ENCODE peak calls at places on chromosomes 3 and 15, in six cellular contexts. One of them, this sample, is unnamed.

GRCh38 chr3:5047764-5048163 is 68.5 kb downstream of the BHLHE40 start:
- DNase-seq in RWPE1: no peak
- DNase-seq in stimulated activated CD4-positive, alpha-beta T cell treated with anti-CD3 and anti-CD28 coated beads, TNF-alpha, amount 100 ng/mL, for 48 hours: no peak
- DNase-seq in adipocyte: no peak
- DNase-seq in body of pancreas: no peak
- DNase-seq in HT1080: no peak
- DNase-seq in this sample: no peak

GRCh38 chr15:75455982-75456531 is 4.6 kb upstream of the SIN3A start:
- DNase-seq in adipocyte: peak
- DNase-seq in RWPE1: no peak
- DNase-seq in HT1080: peak
- DNase-seq in stimulated activated CD4-positive, alpha-beta T cell treated with anti-CD3 and anti-CD28 coated beads, TNF-alpha, amount 100 ng/mL, for 48 hours: no peak
- DNase-seq in body of pancreas: no peak
- DNase-seq in this sample: peak

GRCh38 chr3:12294885-12295580 is 6.2 kb downstream of the PPARG start:
- DNase-seq in body of pancreas: no peak
- DNase-seq in stimulated activated CD4-positive, alpha-beta T cell treated with anti-CD3 and anti-CD28 coated beads, TNF-alpha, amount 100 ng/mL, for 48 hours: no peak
- DNase-seq in adipocyte: peak
- DNase-seq in HT1080: peak
- DNase-seq in RWPE1: peak
- DNase-seq in this sample: no peak

GRCh38 chr15:78732634-78733033 is 78.6 kb downstream of the ADAMTS7 start:
- DNase-seq in RWPE1: no peak
- DNase-seq in stimulated activated CD4-positive, alpha-beta T cell treated with anti-CD3 and anti-CD28 coated beads, TNF-alpha, amount 100 ng/mL, for 48 hours: no peak
- DNase-seq in body of pancreas: no peak
- DNase-seq in HT1080: no peak
- DNase-seq in adipocyte: no peak
- DNase-seq in this sample: no peak

GRCh38 chr3:127014536-127015281 is 31.8 kb downstream of the PLXNA1 start:
- DNase-seq in adipocyte: no peak
- DNase-seq in body of pancreas: no peak
- DNase-seq in HT1080: no peak
- DNase-seq in RWPE1: no peak
- DNase-seq in stimulated activated CD4-positive, alpha-beta T cell treated with anti-CD3 and anti-CD28 coated beads, TNF-alpha, amount 100 ng/mL, for 48 hours: no peak
- DNase-seq in this sample: no peak

GRCh38 chr15:85473455-85473854 is 93.1 kb downstream of the AKAP13 start:
- DNase-seq in stimulated activated CD4-positive, alpha-beta T cell treated with anti-CD3 and anti-CD28 coated beads, TNF-alpha, amount 100 ng/mL, for 48 hours: no peak
- DNase-seq in RWPE1: no peak
- DNase-seq in adipocyte: peak
- DNase-seq in HT1080: peak
- DNase-seq in body of pancreas: no peak
- DNase-seq in this sample: no peak

GRCh38 chr3:171257251-171258179 is 202.7 kb downstream of the TNIK start:
- DNase-seq in HT1080: peak
- DNase-seq in RWPE1: no peak
- DNase-seq in body of pancreas: no peak
- DNase-seq in stimulated activated CD4-positive, alpha-beta T cell treated with anti-CD3 and anti-CD28 coated beads, TNF-alpha, amount 100 ng/mL, for 48 hours: no peak
- DNase-seq in adipocyte: peak
- DNase-seq in this sample: no peak

GRCh38 chr3:193870376-193871092 is 265.4 kb upstream of the HES1 start:
- DNase-seq in RWPE1: peak
- DNase-seq in HT1080: no peak
- DNase-seq in stimulated activated CD4-positive, alpha-beta T cell treated with anti-CD3 and anti-CD28 coated beads, TNF-alpha, amount 100 ng/mL, for 48 hours: no peak
- DNase-seq in body of pancreas: no peak
- DNase-seq in adipocyte: no peak
- DNase-seq in this sample: no peak

GRCh38 chr15:69121198-69121828 is 39.1 kb upstream of the GLCE start:
- DNase-seq in body of pancreas: no peak
- DNase-seq in adipocyte: no peak
- DNase-seq in stimulated activated CD4-positive, alpha-beta T cell treated with anti-CD3 and anti-CD28 coated beads, TNF-alpha, amount 100 ng/mL, for 48 hours: no peak
- DNase-seq in HT1080: no peak
- DNase-seq in RWPE1: no peak
- DNase-seq in this sample: no peak

GRCh38 chr3:196198771-196199753 is 12.1 kb downstream of the ZDHHC19 start:
- DNase-seq in adipocyte: no peak
- DNase-seq in RWPE1: no peak
- DNase-seq in HT1080: no peak
- DNase-seq in body of pancreas: no peak
- DNase-seq in stimulated activated CD4-positive, alpha-beta T cell treated with anti-CD3 and anti-CD28 coated beads, TNF-alpha, amount 100 ng/mL, for 48 hours: no peak
- DNase-seq in this sample: no peak

This sample was measured in neuronal stem cell.